ENCODE peak calls at places on chromosomes 12 and 14, in ten cellular contexts. One of them, this sample, is unnamed.

GRCh38 chr12:129096184-129096583 is 242.9 kb downstream of the GLT1D1 start:
- DNase-seq in Peyer's patch: no peak
- DNase-seq in heart left ventricle: no peak
- DNase-seq in DND-41: no peak
- DNase-seq in testis: no peak
- DNase-seq in neural progenitor cell: no peak
- DNase-seq in mammary epithelial cell: no peak
- DNase-seq in pancreas: no peak
- DNase-seq in body of pancreas: no peak
- DNase-seq in cardiac muscle cell: no peak
- DNase-seq in this sample: no peak

GRCh38 chr14:60349663-60350365 is 100.8 kb downstream of the PPM1A start:
- DNase-seq in DND-41: peak; percentile 20
- DNase-seq in neural progenitor cell: peak; percentile 75
- DNase-seq in heart left ventricle: peak; percentile 20
- DNase-seq in body of pancreas: peak; percentile 36
- DNase-seq in testis: peak; percentile 48
- DNase-seq in Peyer's patch: no peak
- DNase-seq in cardiac muscle cell: peak; percentile 67
- DNase-seq in pancreas: no peak
- DNase-seq in mammary epithelial cell: peak; percentile 25
- DNase-seq in this sample: peak; percentile 33

GRCh38 chr12:76883826-76884225 is 5.0 kb upstream of the CSRP2 start:
- DNase-seq in neural progenitor cell: no peak
- DNase-seq in cardiac muscle cell: peak; percentile 96
- DNase-seq in heart left ventricle: peak; percentile 81
- DNase-seq in body of pancreas: peak; percentile 26
- DNase-seq in testis: no peak
- DNase-seq in mammary epithelial cell: peak; percentile 27
- DNase-seq in DND-41: no peak
- DNase-seq in Peyer's patch: no peak
- DNase-seq in pancreas: no peak
- DNase-seq in this sample: no peak

GRCh38 chr14:53233399-53233798 is 80.3 kb upstream of the DDHD1 start:
- DNase-seq in neural progenitor cell: no peak
- DNase-seq in heart left ventricle: no peak
- DNase-seq in mammary epithelial cell: no peak
- DNase-seq in pancreas: no peak
- DNase-seq in body of pancreas: no peak
- DNase-seq in Peyer's patch: no peak
- DNase-seq in DND-41: no peak
- DNase-seq in testis: no peak
- DNase-seq in cardiac muscle cell: no peak
- DNase-seq in this sample: no peak

GRCh38 chr12:96354326-96354725 is 45.9 kb downstream of the CDK17 start:
- DNase-seq in cardiac muscle cell: no peak
- DNase-seq in Peyer's patch: no peak
- DNase-seq in body of pancreas: no peak
- DNase-seq in heart left ventricle: no peak
- DNase-seq in testis: no peak
- DNase-seq in pancreas: no peak
- DNase-seq in neural progenitor cell: no peak
- DNase-seq in mammary epithelial cell: no peak
- DNase-seq in DND-41: no peak
- DNase-seq in this sample: no peak

GRCh38 chr14:88233915-88234314 is 89.2 kb downstream of the KCNK10 start:
- DNase-seq in mammary epithelial cell: no peak
- DNase-seq in heart left ventricle: no peak
- DNase-seq in DND-41: peak; percentile 24
- DNase-seq in testis: peak; percentile 15
- DNase-seq in cardiac muscle cell: peak; percentile 28
- DNase-seq in pancreas: no peak
- DNase-seq in neural progenitor cell: peak; percentile 71
- DNase-seq in body of pancreas: no peak
- DNase-seq in Peyer's patch: no peak
- DNase-seq in this sample: peak; percentile 39

GRCh38 chr12:11202811-11203210 is 16.1 kb upstream of the TAS2R42 start:
- DNase-seq in pancreas: no peak
- DNase-seq in body of pancreas: no peak
- DNase-seq in testis: no peak
- DNase-seq in neural progenitor cell: no peak
- DNase-seq in Peyer's patch: no peak
- DNase-seq in heart left ventricle: no peak
- DNase-seq in DND-41: no peak
- DNase-seq in cardiac muscle cell: peak; percentile 3
- DNase-seq in mammary epithelial cell: no peak
- DNase-seq in this sample: no peak

GRCh38 chr14:100965296-100965695 is 61.8 kb upstream of the RTL1 start:
- DNase-seq in pancreas: no peak
- DNase-seq in DND-41: no peak
- DNase-seq in Peyer's patch: no peak
- DNase-seq in testis: no peak
- DNase-seq in neural progenitor cell: no peak
- DNase-seq in heart left ventricle: no peak
- DNase-seq in body of pancreas: no peak
- DNase-seq in mammary epithelial cell: peak; percentile 47
- DNase-seq in cardiac muscle cell: no peak
- DNase-seq in this sample: no peak

GRCh38 chr12:27176765-27177164 is 67.3 kb upstream of the STK38L start:
- DNase-seq in DND-41: no peak
- DNase-seq in body of pancreas: no peak
- DNase-seq in Peyer's patch: no peak
- DNase-seq in pancreas: no peak
- DNase-seq in neural progenitor cell: no peak
- DNase-seq in testis: no peak
- DNase-seq in cardiac muscle cell: peak; percentile 58
- DNase-seq in heart left ventricle: no peak
- DNase-seq in mammary epithelial cell: peak; percentile 84
- DNase-seq in this sample: no peak

GRCh38 chr12:52178443-52178842 is 13.4 kb downstream of the KRT80 start:
- DNase-seq in Peyer's patch: no peak
- DNase-seq in DND-41: no peak
- DNase-seq in heart left ventricle: no peak
- DNase-seq in mammary epithelial cell: no peak
- DNase-seq in pancreas: no peak
- DNase-seq in testis: no peak
- DNase-seq in body of pancreas: no peak
- DNase-seq in neural progenitor cell: no peak
- DNase-seq in cardiac muscle cell: no peak
- DNase-seq in this sample: no peak

GRCh38 chr12:52180971-52181628 is 10.7 kb downstream of the KRT80 start:
- DNase-seq in cardiac muscle cell: no peak
- DNase-seq in testis: no peak
- DNase-seq in heart left ventricle: no peak
- DNase-seq in pancreas: peak; percentile 23
- DNase-seq in Peyer's patch: no peak
- DNase-seq in neural progenitor cell: no peak
- DNase-seq in mammary epithelial cell: no peak
- DNase-seq in body of pancreas: no peak
- DNase-seq in DND-41: no peak
- DNase-seq in this sample: no peak

GRCh38 chr12:52178984-52179383 is 12.8 kb downstream of the KRT80 start:
- DNase-seq in testis: no peak
- DNase-seq in DND-41: no peak
- DNase-seq in mammary epithelial cell: no peak
- DNase-seq in Peyer's patch: no peak
- DNase-seq in cardiac muscle cell: no peak
- DNase-seq in neural progenitor cell: no peak
- DNase-seq in body of pancreas: no peak
- DNase-seq in pancreas: peak; percentile 32
- DNase-seq in heart left ventricle: no peak
- DNase-seq in this sample: no peak

GRCh38 chr12:52181757-52182156 is 10.1 kb downstream of the KRT80 start:
- DNase-seq in body of pancreas: no peak
- DNase-seq in DND-41: no peak
- DNase-seq in Peyer's patch: no peak
- DNase-seq in testis: no peak
- DNase-seq in neural progenitor cell: peak; percentile 73
- DNase-seq in cardiac muscle cell: peak; percentile 73
- DNase-seq in heart left ventricle: no peak
- DNase-seq in mammary epithelial cell: no peak
- DNase-seq in pancreas: peak; percentile 36
- DNase-seq in this sample: no peak

DNA sequence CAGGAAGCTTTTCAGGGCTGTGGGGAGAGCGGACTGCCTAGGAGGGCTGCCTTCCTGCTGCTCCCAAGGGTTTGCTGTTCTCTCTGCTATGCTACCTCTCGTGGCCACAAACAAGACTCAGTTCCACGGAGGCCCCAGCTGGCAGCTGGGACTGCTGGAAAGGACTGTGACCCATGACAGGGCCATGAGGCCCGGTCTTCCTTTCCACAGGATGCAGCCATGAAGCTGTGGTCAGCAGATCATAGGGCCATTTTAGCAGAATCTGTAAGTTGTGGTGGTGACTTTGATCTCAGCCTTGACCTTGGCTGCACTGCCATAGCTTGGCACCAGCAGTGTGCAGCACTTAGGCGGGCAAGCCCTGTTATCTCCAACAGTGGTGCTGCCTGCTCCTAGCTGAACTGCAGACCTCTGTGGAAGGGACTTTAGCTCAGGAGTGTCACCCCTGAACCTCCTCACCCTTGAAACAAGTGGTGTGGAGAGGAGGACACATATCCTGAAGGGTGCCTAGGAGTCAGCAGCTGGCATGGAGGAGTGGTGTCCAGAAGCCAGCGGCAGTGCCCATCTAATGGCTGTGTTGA is 12.3 kb downstream of the KRT80 start:
- DNase-seq in cardiac muscle cell: no peak
- DNase-seq in pancreas: no peak
- DNase-seq in DND-41: no peak
- DNase-seq in heart left ventricle: no peak
- DNase-seq in mammary epithelial cell: no peak
- DNase-seq in Peyer's patch: no peak
- DNase-seq in neural progenitor cell: no peak
- DNase-seq in testis: no peak
- DNase-seq in body of pancreas: no peak
- DNase-seq in this sample: no peak
- H3K4me1 ChIP-seq in cardiac muscle cell: peaks cover 19% of the 10 kb centered on the region
- H3K4me1 ChIP-seq in pancreas: no peaks in the 10 kb centered on the region
- H3K4me1 ChIP-seq in DND-41: no peaks in the 10 kb centered on the region
- H3K4me1 ChIP-seq in heart left ventricle: peaks cover 48% of the 10 kb centered on the region
- H3K4me1 ChIP-seq in mammary epithelial cell: peaks cover 31% of the 10 kb centered on the region
- H3K4me1 ChIP-seq in Peyer's patch: peaks cover 5% of the 10 kb centered on the region
- H3K4me1 ChIP-seq in neural progenitor cell: peaks cover 35% of the 10 kb centered on the region
- H3K4me1 ChIP-seq in testis: peaks cover 14% of the 10 kb centered on the region
- H3K4me1 ChIP-seq in body of pancreas: peaks cover 23% of the 10 kb centered on the region
- H3K4me1 ChIP-seq in this sample: peaks cover 7% of the 10 kb centered on the region

GRCh38 chr12:48151103-48151771 is 6.1 kb downstream of the ASB8 start:
- DNase-seq in neural progenitor cell: no peak
- DNase-seq in body of pancreas: no peak
- DNase-seq in pancreas: no peak
- DNase-seq in heart left ventricle: no peak
- DNase-seq in testis: no peak
- DNase-seq in DND-41: no peak
- DNase-seq in Peyer's patch: no peak
- DNase-seq in cardiac muscle cell: no peak
- DNase-seq in mammary epithelial cell: no peak
- DNase-seq in this sample: no peak
- H3K4me3 ChIP-seq in neural progenitor cell: no peak overlapping the region
- H3K4me3 ChIP-seq in body of pancreas: no peak overlapping the region
- H3K4me3 ChIP-seq in pancreas: no peak overlapping the region
- H3K4me3 ChIP-seq in heart left ventricle: no peak overlapping the region
- H3K4me3 ChIP-seq in testis: no peak overlapping the region
- H3K4me3 ChIP-seq in DND-41: no peak overlapping the region
- H3K4me3 ChIP-seq in Peyer's patch: no peak overlapping the region
- H3K4me3 ChIP-seq in cardiac muscle cell: no peak overlapping the region
- H3K4me3 ChIP-seq in mammary epithelial cell: no peak overlapping the region
- H3K4me3 ChIP-seq in this sample: no peak overlapping the region

GRCh38 chr14:74532246-74532645 is 38.7 kb downstream of the ISCA2 start:
- DNase-seq in cardiac muscle cell: no peak
- DNase-seq in body of pancreas: no peak
- DNase-seq in heart left ventricle: no peak
- DNase-seq in Peyer's patch: no peak
- DNase-seq in testis: no peak
- DNase-seq in pancreas: no peak
- DNase-seq in mammary epithelial cell: no peak
- DNase-seq in neural progenitor cell: no peak
- DNase-seq in DND-41: no peak
- DNase-seq in this sample: no peak

GRCh38 chr14:74528406-74528805 is 34.8 kb downstream of the ISCA2 start:
- DNase-seq in body of pancreas: no peak
- DNase-seq in neural progenitor cell: no peak
- DNase-seq in cardiac muscle cell: no peak
- DNase-seq in heart left ventricle: no peak
- DNase-seq in DND-41: no peak
- DNase-seq in testis: no peak
- DNase-seq in mammary epithelial cell: no peak
- DNase-seq in Peyer's patch: no peak
- DNase-seq in pancreas: no peak
- DNase-seq in this sample: no peak

GRCh38 chr14:74531011-74531410 is 37.4 kb downstream of the ISCA2 start:
- DNase-seq in testis: no peak
- DNase-seq in Peyer's patch: no peak
- DNase-seq in mammary epithelial cell: no peak
- DNase-seq in neural progenitor cell: no peak
- DNase-seq in pancreas: no peak
- DNase-seq in heart left ventricle: no peak
- DNase-seq in DND-41: no peak
- DNase-seq in body of pancreas: no peak
- DNase-seq in cardiac muscle cell: no peak
- DNase-seq in this sample: no peak

GRCh38 chr14:74528886-74529285 is 35.3 kb downstream of the ISCA2 start:
- DNase-seq in mammary epithelial cell: no peak
- DNase-seq in cardiac muscle cell: no peak
- DNase-seq in heart left ventricle: no peak
- DNase-seq in testis: no peak
- DNase-seq in pancreas: no peak
- DNase-seq in neural progenitor cell: no peak
- DNase-seq in body of pancreas: no peak
- DNase-seq in Peyer's patch: no peak
- DNase-seq in DND-41: no peak
- DNase-seq in this sample: no peak

GRCh38 chr14:74531467-74531866 is 37.9 kb downstream of the ISCA2 start:
- DNase-seq in pancreas: no peak
- DNase-seq in neural progenitor cell: peak; percentile 70
- DNase-seq in mammary epithelial cell: peak; percentile 65
- DNase-seq in Peyer's patch: no peak
- DNase-seq in testis: no peak
- DNase-seq in cardiac muscle cell: peak; percentile 74
- DNase-seq in DND-41: no peak
- DNase-seq in heart left ventricle: no peak
- DNase-seq in body of pancreas: no peak
- DNase-seq in this sample: no peak
- TF ChIP-seq CTCF in pancreas: no peak
- TF ChIP-seq CTCF in neural progenitor cell: peak; percentile 26
- TF ChIP-seq CTCF in mammary epithelial cell: peak; percentile 5
- TF ChIP-seq CTCF in Peyer's patch: no peak
- TF ChIP-seq CTCF in testis: no peak
- TF ChIP-seq CTCF in cardiac muscle cell: peak; percentile 38
- TF ChIP-seq CTCF in DND-41: no peak
- TF ChIP-seq CTCF in heart left ventricle: peak; percentile 44
- TF ChIP-seq CTCF in body of pancreas: no peak
- TF ChIP-seq CTCF in this sample: no peak

DNA sequence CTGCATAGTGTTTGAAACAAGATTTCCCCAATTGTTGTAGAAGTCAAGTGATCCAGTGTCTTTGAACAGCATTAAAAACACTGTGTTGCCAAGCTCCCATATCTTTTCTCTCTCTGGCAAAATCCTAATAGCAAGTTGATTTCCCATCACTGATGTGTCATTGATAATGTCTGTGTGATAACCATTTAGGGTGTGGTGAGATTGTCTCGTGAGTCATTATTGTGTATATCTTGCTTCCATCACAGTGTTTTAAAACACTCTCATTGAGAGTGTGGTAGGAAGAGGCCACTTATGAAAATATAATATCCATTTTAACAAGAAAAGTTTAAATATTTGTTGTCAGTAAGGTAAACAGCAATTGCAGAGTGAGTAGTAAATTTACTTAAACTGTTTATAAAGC is 74.7 kb downstream of the PRORP start:
- DNase-seq in Peyer's patch: no peak
- DNase-seq in body of pancreas: no peak
- DNase-seq in testis: no peak
- DNase-seq in pancreas: no peak
- DNase-seq in neural progenitor cell: no peak
- DNase-seq in DND-41: no peak
- DNase-seq in cardiac muscle cell: peak; percentile 19
- DNase-seq in mammary epithelial cell: peak; percentile 76
- DNase-seq in heart left ventricle: no peak
- DNase-seq in this sample: no peak
- H3K4me1 ChIP-seq in Peyer's patch: no peaks in the 10 kb centered on the region
- H3K4me1 ChIP-seq in body of pancreas: no peaks in the 10 kb centered on the region
- H3K4me1 ChIP-seq in testis: no peaks in the 10 kb centered on the region
- H3K4me1 ChIP-seq in pancreas: peaks cover 4% of the 10 kb centered on the region
- H3K4me1 ChIP-seq in neural progenitor cell: no peaks in the 10 kb centered on the region
- H3K4me1 ChIP-seq in DND-41: peaks cover 6% of the 10 kb centered on the region
- H3K4me1 ChIP-seq in cardiac muscle cell: no peaks in the 10 kb centered on the region
- H3K4me1 ChIP-seq in mammary epithelial cell: peaks cover 9% of the 10 kb centered on the region
- H3K4me1 ChIP-seq in heart left ventricle: no peaks in the 10 kb centered on the region
- H3K4me1 ChIP-seq in this sample: no peaks in the 10 kb centered on the region

This sample was measured in Caco-2.